ENCODE peak calls at places on chromosome 16, in nine cellular contexts. One of them, this sample, is unnamed.

GRCh38 chr16:11329080-11329491 is 16.2 kb upstream of the RMI2 start:
- DNase-seq in neural progenitor cell: peak; percentile 56
- DNase-seq in H9: peak; percentile 60
- DNase-seq in mammary epithelial cell: no peak
- DNase-seq in Karpas-422: peak; percentile 73
- DNase-seq in HCT116: no peak
- DNase-seq in astrocyte: no peak
- DNase-seq in fibroblast of lung: peak; percentile 50
- DNase-seq in OCI-LY7: peak; percentile 80
- DNase-seq in this sample: peak; percentile 19

GRCh38 chr16:13702614-13703013 is 217.3 kb upstream of the ERCC4 start:
- DNase-seq in fibroblast of lung: no peak
- DNase-seq in H9: no peak
- DNase-seq in mammary epithelial cell: no peak
- DNase-seq in Karpas-422: no peak
- DNase-seq in astrocyte: no peak
- DNase-seq in neural progenitor cell: no peak
- DNase-seq in HCT116: no peak
- DNase-seq in OCI-LY7: no peak
- DNase-seq in this sample: no peak

GRCh38 chr16:52562770-52563169 is 15.8 kb upstream of the TOX3 start:
- DNase-seq in fibroblast of lung: no peak
- DNase-seq in mammary epithelial cell: no peak
- DNase-seq in OCI-LY7: no peak
- DNase-seq in HCT116: no peak
- DNase-seq in neural progenitor cell: no peak
- DNase-seq in H9: no peak
- DNase-seq in astrocyte: no peak
- DNase-seq in Karpas-422: no peak
- DNase-seq in this sample: no peak

GRCh38 chr16:73949574-73950348 is 346.9 kb upstream of the PSMD7 start:
- DNase-seq in fibroblast of lung: peak; percentile 34
- DNase-seq in H9: no peak
- DNase-seq in OCI-LY7: no peak
- DNase-seq in mammary epithelial cell: peak; percentile 46
- DNase-seq in neural progenitor cell: no peak
- DNase-seq in HCT116: no peak
- DNase-seq in astrocyte: peak; percentile 24
- DNase-seq in Karpas-422: no peak
- DNase-seq in this sample: peak; percentile 60

GRCh38 chr16:83802135-83802534 is 5.6 kb upstream of the HSBP1 start:
- DNase-seq in neural progenitor cell: no peak
- DNase-seq in H9: no peak
- DNase-seq in Karpas-422: no peak
- DNase-seq in OCI-LY7: no peak
- DNase-seq in HCT116: no peak
- DNase-seq in fibroblast of lung: peak; percentile 67
- DNase-seq in astrocyte: peak; percentile 54
- DNase-seq in mammary epithelial cell: peak; percentile 78
- DNase-seq in this sample: peak; percentile 93

GRCh38 chr16:83682858-83683235 is 124.9 kb upstream of the HSBP1 start:
- DNase-seq in neural progenitor cell: no peak
- DNase-seq in Karpas-422: no peak
- DNase-seq in fibroblast of lung: no peak
- DNase-seq in OCI-LY7: no peak
- DNase-seq in mammary epithelial cell: no peak
- DNase-seq in HCT116: no peak
- DNase-seq in H9: no peak
- DNase-seq in astrocyte: no peak
- DNase-seq in this sample: no peak

GRCh38 chr16:85515830-85516397 is 97.2 kb upstream of the GSE1 start:
- DNase-seq in HCT116: no peak
- DNase-seq in OCI-LY7: no peak
- DNase-seq in astrocyte: no peak
- DNase-seq in H9: no peak
- DNase-seq in Karpas-422: no peak
- DNase-seq in neural progenitor cell: no peak
- DNase-seq in fibroblast of lung: no peak
- DNase-seq in mammary epithelial cell: no peak
- DNase-seq in this sample: no peak

GRCh38 chr16:88685156-88686061 is 898 bp downstream of the SNAI3 start:
- DNase-seq in mammary epithelial cell: peak; percentile 25
- DNase-seq in Karpas-422: peak; percentile 79
- DNase-seq in HCT116: no peak
- DNase-seq in neural progenitor cell: peak; percentile 52
- DNase-seq in H9: no peak
- DNase-seq in astrocyte: no peak
- DNase-seq in OCI-LY7: peak; percentile 65
- DNase-seq in fibroblast of lung: peak; percentile 31
- DNase-seq in this sample: no peak

GRCh38 chr16:67571464-67571863 is 9.1 kb downstream of the CTCF start:
- DNase-seq in neural progenitor cell: no peak
- DNase-seq in HCT116: no peak
- DNase-seq in Karpas-422: no peak
- DNase-seq in H9: no peak
- DNase-seq in fibroblast of lung: peak; percentile 54
- DNase-seq in astrocyte: peak; percentile 52
- DNase-seq in mammary epithelial cell: no peak
- DNase-seq in OCI-LY7: no peak
- DNase-seq in this sample: no peak
- H3K79me2 ChIP-seq in neural progenitor cell: peaks cover 100% of the 10 kb centered on the region
- H3K79me2 ChIP-seq in HCT116: peaks cover 96% of the 10 kb centered on the region
- H3K79me2 ChIP-seq in Karpas-422: peaks cover 89% of the 10 kb centered on the region
- H3K79me2 ChIP-seq in H9: peaks cover 17% of the 10 kb centered on the region
- H3K79me2 ChIP-seq in fibroblast of lung: peaks cover 54% of the 10 kb centered on the region
- H3K79me2 ChIP-seq in astrocyte: peaks cover 78% of the 10 kb centered on the region
- H3K79me2 ChIP-seq in mammary epithelial cell: peaks cover 90% of the 10 kb centered on the region
- H3K79me2 ChIP-seq in OCI-LY7: peaks cover 94% of the 10 kb centered on the region
- H3K79me2 ChIP-seq in this sample: peaks cover 89% of the 10 kb centered on the region

DNA sequence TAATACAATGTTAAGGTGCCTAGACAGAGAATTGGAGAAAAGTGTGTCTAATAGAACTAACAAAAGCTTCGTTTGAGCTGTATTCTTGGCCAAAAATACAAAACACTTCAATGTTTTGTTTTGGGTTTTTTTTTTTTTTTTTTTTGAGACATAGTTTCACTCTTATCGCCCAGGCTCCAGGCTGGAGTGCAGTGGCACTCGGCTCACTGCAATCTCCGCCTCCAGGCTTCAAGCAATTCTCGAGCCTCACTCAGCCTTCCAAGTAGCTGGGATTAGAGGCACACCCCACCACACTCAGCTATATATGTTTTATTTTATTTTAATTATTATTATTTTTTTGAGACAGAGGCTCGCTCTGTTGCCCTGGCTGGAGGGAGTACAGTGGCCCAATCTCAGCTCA is 38.3 kb upstream of the CARMIL2 start:
- DNase-seq in Karpas-422: no peak
- DNase-seq in neural progenitor cell: no peak
- DNase-seq in OCI-LY7: no peak
- DNase-seq in fibroblast of lung: no peak
- DNase-seq in astrocyte: no peak
- DNase-seq in mammary epithelial cell: no peak
- DNase-seq in H9: no peak
- DNase-seq in HCT116: no peak
- DNase-seq in this sample: no peak
- H3K79me2 ChIP-seq in Karpas-422: peaks cover 74% of the 10 kb centered on the region
- H3K79me2 ChIP-seq in neural progenitor cell: peaks cover 87% of the 10 kb centered on the region
- H3K79me2 ChIP-seq in OCI-LY7: peaks cover 87% of the 10 kb centered on the region
- H3K79me2 ChIP-seq in fibroblast of lung: peaks cover 11% of the 10 kb centered on the region
- H3K79me2 ChIP-seq in astrocyte: peaks cover 71% of the 10 kb centered on the region
- H3K79me2 ChIP-seq in mammary epithelial cell: peaks cover 67% of the 10 kb centered on the region
- H3K79me2 ChIP-seq in H9: peaks cover 8% of the 10 kb centered on the region
- H3K79me2 ChIP-seq in HCT116: peaks cover 88% of the 10 kb centered on the region
- H3K79me2 ChIP-seq in this sample: peaks cover 39% of the 10 kb centered on the region

GRCh38 chr16:87233928-87234327 is 83.3 kb downstream of the C16orf95 start:
- DNase-seq in mammary epithelial cell: no peak
- DNase-seq in Karpas-422: no peak
- DNase-seq in H9: peak; percentile 46
- DNase-seq in neural progenitor cell: peak; percentile 37
- DNase-seq in fibroblast of lung: peak; percentile 50
- DNase-seq in HCT116: no peak
- DNase-seq in astrocyte: peak; percentile 33
- DNase-seq in OCI-LY7: peak; percentile 4
- DNase-seq in this sample: no peak
- H3K79me2 ChIP-seq in mammary epithelial cell: no peaks in the 10 kb centered on the region
- H3K79me2 ChIP-seq in Karpas-422: no peaks in the 10 kb centered on the region
- H3K79me2 ChIP-seq in H9: no peaks in the 10 kb centered on the region
- H3K79me2 ChIP-seq in neural progenitor cell: no peaks in the 10 kb centered on the region
- H3K79me2 ChIP-seq in fibroblast of lung: no peaks in the 10 kb centered on the region
- H3K79me2 ChIP-seq in HCT116: no peaks in the 10 kb centered on the region
- H3K79me2 ChIP-seq in astrocyte: no peaks in the 10 kb centered on the region
- H3K79me2 ChIP-seq in OCI-LY7: no peaks in the 10 kb centered on the region
- H3K79me2 ChIP-seq in this sample: no peaks in the 10 kb centered on the region

DNA sequence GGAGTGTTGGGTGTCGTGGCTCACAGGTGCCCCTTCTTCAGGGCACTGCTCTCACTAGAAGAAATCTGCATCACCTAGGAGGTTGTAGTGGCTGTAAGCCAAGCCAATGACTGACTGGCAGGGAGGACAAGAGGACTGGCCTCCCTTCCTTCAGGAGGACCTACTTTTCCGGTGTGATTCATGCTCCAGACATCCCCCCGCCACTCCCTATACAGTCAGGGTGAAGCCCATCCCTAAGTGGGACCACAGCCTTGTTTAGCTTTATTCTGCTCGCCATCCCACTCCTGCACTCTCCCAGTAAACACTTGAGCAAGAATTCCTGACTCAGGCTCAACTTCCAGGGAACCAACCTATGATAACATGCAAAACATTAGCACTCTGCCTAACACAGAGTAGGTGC is 67.0 kb downstream of the PLCG2 start:
- DNase-seq in fibroblast of lung: no peak
- DNase-seq in Karpas-422: no peak
- DNase-seq in H9: no peak
- DNase-seq in mammary epithelial cell: peak; percentile 32
- DNase-seq in HCT116: no peak
- DNase-seq in astrocyte: no peak
- DNase-seq in OCI-LY7: no peak
- DNase-seq in neural progenitor cell: no peak
- DNase-seq in this sample: peak; percentile 52
- H3K79me2 ChIP-seq in fibroblast of lung: no peaks in the 10 kb centered on the region
- H3K79me2 ChIP-seq in Karpas-422: peaks cover 99% of the 10 kb centered on the region
- H3K79me2 ChIP-seq in H9: no peaks in the 10 kb centered on the region
- H3K79me2 ChIP-seq in mammary epithelial cell: no peaks in the 10 kb centered on the region
- H3K79me2 ChIP-seq in HCT116: no peaks in the 10 kb centered on the region
- H3K79me2 ChIP-seq in astrocyte: no peaks in the 10 kb centered on the region
- H3K79me2 ChIP-seq in OCI-LY7: peaks cover 98% of the 10 kb centered on the region
- H3K79me2 ChIP-seq in neural progenitor cell: no peaks in the 10 kb centered on the region
- H3K79me2 ChIP-seq in this sample: no peaks in the 10 kb centered on the region